ENCODE peak calls at places on chromosomes 11 and 22, in four cellular contexts. T is IMR-90, V is H1, U is H9. C is an unnamed sample.

GRCh38 chr22:33361581-33361980 is 303.4 kb upstream of the SYN3 start:
- DNase-seq in T (peak; percentile 39), V (no peak), U (no peak), C (peak; percentile 80)

GRCh38 chr11:8934735-8935478 is 2.2 kb upstream of the C11orf16 start:
- DNase-seq in T (peak; percentile 90), V (no peak), U (no peak), C (peak; percentile 97)

GRCh38 chr11:22879615-22880014 is 19.3 kb upstream of the CCDC179 start:
- DNase-seq in T (peak; percentile 40), V (no peak), U (no peak), C (no peak)

GRCh38 chr11:86708671-86709070 is 36.3 kb upstream of the ME3 start:
- DNase-seq in T (no peak), V (no peak), U (no peak), C (no peak)

GRCh38 chr11:125123947-125124633 is 12.7 kb upstream of the TMEM218 start:
- DNase-seq in T (peak; percentile 32), V (no peak), U (peak; percentile 79), C (peak; percentile 91)

GRCh38 chr22:47295982-47296381 is 533.5 kb downstream of the TBC1D22A start:
- DNase-seq in T (no peak), V (no peak), U (no peak), C (no peak)

GRCh38 chr11:116243975-116244374 is 528.8 kb downstream of the BUD13 start:
- DNase-seq in T (no peak), V (no peak), U (no peak), C (peak; percentile 31)

GRCh38 chr11:20367313-20367948 is 3.9 kb downstream of the HTATIP2 start:
- DNase-seq in T (peak; percentile 94), V (no peak), U (no peak), C (peak; percentile 46)

GRCh38 chr11:56251954-56252353 is at the start of gene OR5T3:
- DNase-seq in T (no peak), V (no peak), U (no peak), C (no peak)

GRCh38 chr11:74019860-74020259 is 11.0 kb upstream of the UCP3 start:
- DNase-seq in T (peak; percentile 24), V (no peak), U (no peak), C (no peak)

GRCh38 chr11:102268083-102268984 is 49.0 kb upstream of the BIRC3 start:
- DNase-seq in T (peak; percentile 55), V (peak; percentile 88), U (peak; percentile 97), C (peak; percentile 95)

GRCh38 chr11:94455861-94456260 is 37.8 kb downstream of the MRE11 start:
- DNase-seq in T (no peak), V (no peak), U (no peak), C (peak; percentile 48)
- H3K56ac ChIP-seq in T (no peak overlapping the region), V (no peak overlapping the region), U (no peak overlapping the region), C (no peak overlapping the region)

GRCh38 chr11:76723142-76723541 is 52.6 kb upstream of the LRRC32 start:
- DNase-seq in T (no peak), V (no peak), U (no peak), C (no peak)
- H3K56ac ChIP-seq in T (no peak overlapping the region), V (no peak overlapping the region), U (no peak overlapping the region), C (no peak overlapping the region)

GRCh38 chr22:49893025-49893424 is 25.2 kb downstream of the ALG12 start:
- DNase-seq in T (no peak), V (no peak), U (no peak), C (no peak)
- H3K56ac ChIP-seq in T (no peak overlapping the region), V (no peak overlapping the region), U (no peak overlapping the region), C (no peak overlapping the region)

DNA sequence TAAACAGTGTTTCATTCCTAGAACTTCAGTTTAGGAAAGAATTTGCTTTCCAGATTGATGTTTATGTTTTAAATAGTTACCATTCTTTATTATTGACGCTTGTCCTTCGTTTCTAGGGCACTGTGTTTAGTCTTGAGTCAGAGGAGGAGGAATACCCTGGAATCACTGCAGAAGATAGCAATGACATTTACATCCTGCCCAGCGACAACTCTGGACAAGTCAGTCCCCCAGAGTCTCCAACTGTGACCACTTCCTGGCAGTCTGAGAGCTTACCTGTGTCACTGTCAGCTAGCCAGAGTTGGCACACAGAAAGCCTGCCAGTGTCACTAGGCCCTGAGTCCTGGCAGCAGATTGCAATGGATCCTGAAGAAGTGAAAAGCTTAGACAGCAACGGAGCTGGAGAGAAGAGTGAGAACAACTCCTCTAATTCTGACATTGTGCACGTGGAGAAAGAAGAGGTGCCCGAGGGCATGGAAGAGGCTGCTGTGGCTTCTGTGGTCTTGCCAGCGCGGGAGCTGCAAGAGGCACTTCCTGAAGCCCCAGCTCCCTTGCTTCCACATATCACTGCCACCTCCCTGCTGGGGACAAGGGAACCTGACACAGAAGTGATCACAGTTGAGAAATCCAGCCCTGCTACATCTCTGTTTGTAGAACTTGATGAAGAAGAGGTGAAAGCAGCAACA is 47.6 kb downstream of the BID start:
- DNase-seq in T (peak; percentile 72), V (no peak), U (no peak), C (no peak)
- H3K56ac ChIP-seq in T (peak overlapping the region; percentile 88), V (no peak overlapping the region), U (no peak overlapping the region), C (no peak overlapping the region)

C was measured in mesendoderm.